ENCODE peak calls at places on chromosomes 13 and 19, in seven cellular contexts. K is thoracic aorta, T is keratinocyte, N is kidney epithelial cell, G is endodermal cell, O is ascending aorta, C is kidney. D is an unnamed sample.

GRCh38 chr13:107835339-107836018 is 379.9 kb downstream of the LIG4 start:
- DNase-seq in T (no peak), O (no peak), N (peak; percentile 85), K (no peak), C (no peak), G (no peak), D (no peak)

GRCh38 chr19:19538767-19539166 is 702 bp downstream of the CILP2 start:
- DNase-seq in K (no peak), N (no peak), G (peak; percentile 64), O (no peak), T (no peak), C (no peak), D (no peak)

GRCh38 chr19:4059931-4060620 is 6.6 kb downstream of the ZBTB7A start:
- DNase-seq in K (no peak), C (peak; percentile 91), G (no peak), T (no peak), N (no peak), O (no peak), D (peak; percentile 66)

GRCh38 chr19:20558571-20558970 is 7.0 kb downstream of the ZNF737 start:
- DNase-seq in T (no peak), N (no peak), K (no peak), G (no peak), O (no peak), C (no peak), D (no peak)

GRCh38 chr13:78660130-78660857 is 1.3 kb upstream of the OBI1 start:
- DNase-seq in G (peak; percentile 68), O (no peak), C (peak; percentile 53), T (no peak), N (no peak), K (no peak), D (peak; percentile 35)

GRCh38 chr19:18667531-18668251 is 15.8 kb upstream of the CRTC1 start:
- DNase-seq in T (no peak), N (no peak), O (no peak), K (no peak), G (no peak), C (no peak), D (no peak)

GRCh38 chr19:12331211-12331941 is 2.1 kb downstream of the ZNF563 start:
- DNase-seq in T (no peak), O (no peak), G (no peak), N (no peak), K (no peak), C (no peak), D (peak; percentile 72)

GRCh38 chr13:21537105-21537504 is 66.9 kb downstream of the MICU2 start:
- DNase-seq in N (no peak), C (no peak), G (no peak), K (no peak), T (no peak), O (no peak), D (no peak)

GRCh38 chr13:26660761-26661160 is 99.8 kb downstream of the GPR12 start:
- DNase-seq in C (no peak), K (no peak), T (no peak), N (no peak), G (no peak), O (no peak), D (no peak)

GRCh38 chr13:111042661-111043226 is 72.4 kb upstream of the ARHGEF7 start:
- DNase-seq in T (no peak), K (no peak), G (no peak), C (no peak), N (no peak), O (no peak), D (no peak)

GRCh38 chr13:45996631-45997030 is 55.9 kb downstream of the ZC3H13 start:
- DNase-seq in G (no peak), C (no peak), O (no peak), N (no peak), T (no peak), K (no peak), D (no peak)

GRCh38 chr13:113816925-113817859 is 46.7 kb downstream of the GAS6 start:
- DNase-seq in G (peak; percentile 95), C (peak; percentile 94), T (peak; percentile 70), N (peak; percentile 72), K (peak; percentile 89), O (peak; percentile 76), D (peak; percentile 39)

GRCh38 chr13:72469932-72470331 is 257.5 kb downstream of the MZT1 start:
- DNase-seq in G (no peak), T (no peak), C (no peak), O (no peak), N (no peak), K (no peak), D (no peak)

GRCh38 chr19:33441277-33441699 is 67.8 kb downstream of the CEBPG start:
- DNase-seq in G (no peak), O (no peak), T (no peak), C (peak; percentile 61), K (no peak), N (no peak), D (no peak)

GRCh38 chr19:40422428-40423226 is 3.2 kb downstream of the SERTAD1 start:
- DNase-seq in T (no peak), N (no peak), G (peak; percentile 45), C (no peak), O (no peak), K (no peak), D (no peak)

GRCh38 chr19:11692127-11692790 is 46.5 kb downstream of the ZNF823 start:
- DNase-seq in K (no peak), G (no peak), C (no peak), N (no peak), O (no peak), T (no peak), D (no peak)

GRCh38 chr19:46431824-46432223 is 3.1 kb upstream of the PNMA8C start:
- DNase-seq in G (peak; percentile 86), O (no peak), C (peak; percentile 32), K (no peak), N (no peak), T (no peak), D (no peak)

GRCh38 chr19:6087074-6087506 is 23.2 kb downstream of the RFX2 start:
- DNase-seq in K (no peak), T (no peak), N (no peak), O (no peak), G (peak; percentile 69), C (no peak), D (peak; percentile 67)

GRCh38 chr19:50331187-50332013 is 2.2 kb upstream of the KCNC3 start:
- DNase-seq in G (peak; percentile 86), C (no peak), N (no peak), O (no peak), T (no peak), K (no peak), D (peak; percentile 38)

GRCh38 chr13:41652735-41653361 is 195.5 kb downstream of the RGCC start:
- DNase-seq in T (no peak), G (no peak), K (no peak), N (peak; percentile 14), O (no peak), C (no peak), D (peak; percentile 5)

GRCh38 chr13:99385161-99385560 is 78.0 kb upstream of the GPR183 start:
- DNase-seq in C (no peak), T (no peak), G (peak; percentile 38), K (no peak), O (no peak), N (no peak), D (no peak)

GRCh38 chr13:21528616-21529015 is 69.5 kb upstream of the ZDHHC20 start:
- DNase-seq in T (no peak), N (peak; percentile 26), K (no peak), G (no peak), C (no peak), O (no peak), D (no peak)

GRCh38 chr13:109331898-109332297 is 454.5 kb downstream of the IRS2 start:
- DNase-seq in N (peak; percentile 79), G (no peak), O (no peak), T (no peak), K (no peak), C (no peak), D (no peak)

GRCh38 chr19:44745386-44745831 is 3.1 kb upstream of the BCL3 start:
- DNase-seq in T (no peak), G (peak; percentile 69), K (no peak), C (peak; percentile 94), N (no peak), O (no peak), D (no peak)

GRCh38 chr19:52991021-52991420 is 22.7 kb upstream of the ERVV-1 start:
- DNase-seq in O (no peak), N (no peak), G (no peak), C (no peak), K (no peak), T (no peak), D (no peak)

DNA sequence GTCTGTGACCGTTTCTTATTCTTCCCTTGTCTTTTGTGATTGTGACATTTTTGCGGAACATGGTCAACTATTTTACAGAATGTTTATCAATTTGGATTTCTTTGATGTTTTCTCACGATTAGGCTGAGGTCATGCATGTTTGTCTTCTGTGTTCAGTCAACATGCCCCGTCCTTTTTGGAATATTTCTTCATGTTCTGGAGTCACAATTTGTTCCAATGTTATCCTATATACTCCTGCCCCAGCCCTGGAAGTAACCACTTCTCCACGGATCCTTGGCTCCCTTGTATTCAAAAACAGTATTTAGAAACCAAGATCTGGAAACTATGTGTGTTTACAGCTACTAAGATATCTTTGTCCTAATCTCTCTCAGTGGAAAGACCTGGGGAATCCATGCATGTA is 9.6 kb downstream of the CARD8 start:
- DNase-seq in G (no peak), N (no peak), K (no peak), T (no peak), C (no peak), O (no peak), D (no peak)
- H3K36me3 ChIP-seq in G (peaks cover 16% of the 10 kb centered on the region), N (no peaks in the 10 kb centered on the region), K (peaks cover 10% of the 10 kb centered on the region), T (no peaks in the 10 kb centered on the region), C (peaks cover 5% of the 10 kb centered on the region), O (peaks cover 23% of the 10 kb centered on the region), D (peaks cover 3% of the 10 kb centered on the region)

DNA sequence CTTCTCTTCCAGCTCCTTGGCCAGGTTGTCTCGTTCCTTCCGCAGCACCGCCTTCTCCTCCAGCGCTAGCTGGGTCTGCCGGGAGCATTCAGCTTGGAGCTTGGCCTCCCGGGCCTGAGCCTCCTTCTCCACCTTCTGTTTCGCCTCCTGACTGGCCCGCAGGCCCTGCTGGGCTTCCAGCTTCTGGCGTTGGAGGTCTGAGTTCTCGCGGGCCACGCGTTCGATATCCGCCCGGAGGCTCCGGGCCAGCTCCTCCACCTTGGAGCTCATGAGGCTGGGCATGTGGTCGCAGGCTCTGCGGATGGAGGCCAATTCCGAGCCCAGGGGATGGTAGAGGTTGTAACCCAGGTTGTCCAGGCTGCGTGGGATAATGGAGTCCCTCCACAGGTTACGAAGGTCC is 11.8 kb downstream of the PLVAP start:
- DNase-seq in O (no peak), N (no peak), C (no peak), T (no peak), G (no peak), K (no peak), D (no peak)
- TF ChIP-seq CTCF in O (no peak), N (no peak), C (no peak), T (no peak), G (no peak), K (no peak), D (no peak)

GRCh38 chr19:16402076-16402475 is 69.7 kb downstream of the EPS15L1 start:
- DNase-seq in K (no peak), N (no peak), G (no peak), C (peak; percentile 31), T (no peak), O (no peak), D (no peak)
- H3K36me3 ChIP-seq in K (peaks cover 26% of the 10 kb centered on the region), N (peaks cover 4% of the 10 kb centered on the region), G (peaks cover 71% of the 10 kb centered on the region), C (peaks cover 71% of the 10 kb centered on the region), T (peaks cover 35% of the 10 kb centered on the region), O (peaks cover 58% of the 10 kb centered on the region), D (peaks cover 41% of the 10 kb centered on the region)

GRCh38 chr13:36850790-36851438 is 31.9 kb downstream of the RFXAP start:
- DNase-seq in N (no peak), K (no peak), C (no peak), T (no peak), O (no peak), G (peak; percentile 87), D (no peak)

GRCh38 chr13:36847541-36848045 is 28.6 kb downstream of the RFXAP start:
- DNase-seq in G (no peak), N (no peak), C (no peak), O (no peak), T (no peak), K (no peak), D (no peak)

GRCh38 chr13:36848228-36848982 is 29.4 kb downstream of the RFXAP start:
- DNase-seq in G (peak; percentile 60), C (no peak), O (no peak), N (no peak), T (no peak), K (no peak), D (no peak)
- TF ChIP-seq CTCF in G (peak; percentile 66), C (no peak), O (no peak), N (no peak), T (no peak), K (no peak), D (peak; percentile 53)

D was measured in GM06990.